ENCODE peak calls at places on chromosome 15, in six cellular contexts. O is choroid plexus epithelial cell, R is progenitor cell of endocrine pancreas, X is heart left ventricle, H is GM13977, W is HFFc6. C is an unnamed sample.
A peak's percentile ranks its signal among the peaks of the same experiment; 100 is the strongest.

GRCh38 chr15:86863226-86863915 is 783.7 kb downstream of the AGBL1 start:
- DNase-seq in O (peak; percentile 62), R (no peak), X (no peak), H (no peak), W (no peak), C (no peak)

GRCh38 chr15:63136742-63137141 is 15.1 kb downstream of the LACTB start:
- DNase-seq in O (peak; percentile 57), R (no peak), X (no peak), H (no peak), W (no peak), C (no peak)

GRCh38 chr15:82655606-82656005 is 8.4 kb upstream of the CPEB1 start:
- DNase-seq in O (no peak), R (no peak), X (no peak), H (no peak), W (no peak), C (no peak)

GRCh38 chr15:63503739-63504246 is 600 bp upstream of the USP3 start:
- DNase-seq in O (peak; percentile 79), R (peak; percentile 21), X (no peak), H (peak; percentile 37), W (peak; percentile 63), C (no peak)

GRCh38 chr15:44340410-44340809 is 51.9 kb downstream of the GOLM2 start:
- DNase-seq in O (peak; percentile 93), R (no peak), X (no peak), H (no peak), W (peak; percentile 87), C (no peak)

GRCh38 chr15:42891569-42891968 is 29.0 kb downstream of the TTBK2 start:
- DNase-seq in O (peak; percentile 15), R (no peak), X (no peak), H (no peak), W (no peak), C (no peak)

GRCh38 chr15:61794881-61795280 is 265.4 kb downstream of the VPS13C start:
- DNase-seq in O (peak; percentile 44), R (no peak), X (no peak), H (no peak), W (no peak), C (no peak)

GRCh38 chr15:90582553-90582952 is 52.8 kb downstream of the CRTC3 start:
- DNase-seq in O (no peak), R (no peak), X (no peak), H (no peak), W (no peak), C (no peak)

GRCh38 chr15:90227336-90227735 is 6.4 kb downstream of the CIB1 start:
- DNase-seq in O (no peak), R (no peak), X (no peak), H (no peak), W (no peak), C (no peak)

GRCh38 chr15:81334768-81335447 is 11.0 kb upstream of the STARD5 start:
- DNase-seq in O (peak; percentile 39), R (no peak), X (no peak), H (no peak), W (no peak), C (no peak)

GRCh38 chr15:33844597-33844996 is 123.7 kb upstream of the CHRM5 start:
- DNase-seq in O (no peak), R (no peak), X (no peak), H (no peak), W (no peak), C (no peak)

GRCh38 chr15:22915866-22916515 is 64.2 kb downstream of the CYFIP1 start:
- DNase-seq in O (no peak), R (no peak), X (no peak), H (no peak), W (no peak), C (no peak)

GRCh38 chr15:73081321-73081958 is 29.2 kb downstream of the NEO1 start:
- DNase-seq in O (peak; percentile 83), R (no peak), X (no peak), H (no peak), W (peak; percentile 36), C (no peak)

GRCh38 chr15:55402707-55403106 is 5.5 kb downstream of the CCPG1 start:
- DNase-seq in O (peak; percentile 50), R (no peak), X (no peak), H (no peak), W (no peak), C (no peak)

GRCh38 chr15:99682455-99682854 is 50.8 kb downstream of the LYSMD4 start:
- DNase-seq in O (peak; percentile 97), R (no peak), X (no peak), H (no peak), W (peak; percentile 70), C (no peak)

GRCh38 chr15:81643773-81644172 is 269.8 kb upstream of the TMC3 start:
- DNase-seq in O (no peak), R (no peak), X (no peak), H (no peak), W (no peak), C (no peak)

GRCh38 chr15:45572627-45573026 is 14.6 kb upstream of the BLOC1S6 start:
- DNase-seq in O (no peak), R (no peak), X (no peak), H (no peak), W (no peak), C (no peak)

DNA sequence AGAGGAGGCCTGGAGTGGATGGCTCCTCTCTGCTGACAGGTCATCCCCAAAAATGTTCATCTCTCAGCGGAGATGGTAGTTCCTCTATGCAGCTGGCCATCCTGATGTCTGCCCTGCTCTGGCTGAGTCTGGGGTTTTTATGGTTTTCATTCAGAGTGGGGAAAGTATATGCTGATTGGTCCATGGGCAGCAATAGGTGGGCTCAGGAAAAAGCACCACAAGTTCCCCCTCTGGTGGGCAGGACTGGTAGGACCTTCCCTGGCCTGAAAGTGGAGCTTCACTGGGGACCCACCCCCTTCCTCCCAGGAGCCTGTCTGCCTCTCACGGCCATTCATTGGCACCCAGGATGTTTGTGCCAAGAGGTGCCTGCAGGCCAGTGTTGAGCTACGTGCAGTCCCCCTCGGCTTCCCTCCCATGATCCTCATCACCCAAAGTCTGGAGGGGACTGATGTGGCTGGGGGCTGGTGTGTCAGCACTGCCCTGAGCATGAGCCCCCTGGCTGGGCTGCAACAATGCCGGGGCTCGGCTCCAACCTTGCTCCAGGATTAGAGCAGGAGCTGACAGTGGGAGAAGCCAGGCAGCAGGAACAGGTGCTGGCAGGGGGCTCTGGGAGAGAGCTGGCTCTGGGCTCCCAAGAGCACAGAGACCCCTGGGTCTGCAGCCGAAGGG is 13.1 kb upstream of the BLOC1S6 start:
- DNase-seq in O (peak; percentile 27), R (peak; percentile 69), X (no peak), H (no peak), W (no peak), C (peak; percentile 56)
- TF ChIP-seq CTCF in O (peak; percentile 45), R (peak; percentile 78), X (peak; percentile 17), H (peak; percentile 27), W (peak; percentile 64), C (peak; percentile 60)

GRCh38 chr15:67063689-67064606 is 1.5 kb upstream of the SMAD3 start:
- DNase-seq in O (peak; percentile 78), R (peak; percentile 20), X (no peak), H (no peak), W (no peak), C (peak; percentile 46)

GRCh38 chr15:67065531-67066005 is at the start of gene SMAD3:
- DNase-seq in O (peak; percentile 97), R (peak; percentile 75), X (peak; percentile 95), H (peak; percentile 92), W (peak; percentile 96), C (peak; percentile 73)

GRCh38 chr15:67062365-67062985 is 2.9 kb upstream of the SMAD3 start:
- DNase-seq in O (no peak), R (no peak), X (no peak), H (no peak), W (no peak), C (no peak)

GRCh38 chr15:67066041-67067021 is 929 bp downstream of the SMAD3 start:
- DNase-seq in O (no peak), R (peak; percentile 22), X (no peak), H (peak; percentile 61), W (no peak), C (peak; percentile 36)

DNA sequence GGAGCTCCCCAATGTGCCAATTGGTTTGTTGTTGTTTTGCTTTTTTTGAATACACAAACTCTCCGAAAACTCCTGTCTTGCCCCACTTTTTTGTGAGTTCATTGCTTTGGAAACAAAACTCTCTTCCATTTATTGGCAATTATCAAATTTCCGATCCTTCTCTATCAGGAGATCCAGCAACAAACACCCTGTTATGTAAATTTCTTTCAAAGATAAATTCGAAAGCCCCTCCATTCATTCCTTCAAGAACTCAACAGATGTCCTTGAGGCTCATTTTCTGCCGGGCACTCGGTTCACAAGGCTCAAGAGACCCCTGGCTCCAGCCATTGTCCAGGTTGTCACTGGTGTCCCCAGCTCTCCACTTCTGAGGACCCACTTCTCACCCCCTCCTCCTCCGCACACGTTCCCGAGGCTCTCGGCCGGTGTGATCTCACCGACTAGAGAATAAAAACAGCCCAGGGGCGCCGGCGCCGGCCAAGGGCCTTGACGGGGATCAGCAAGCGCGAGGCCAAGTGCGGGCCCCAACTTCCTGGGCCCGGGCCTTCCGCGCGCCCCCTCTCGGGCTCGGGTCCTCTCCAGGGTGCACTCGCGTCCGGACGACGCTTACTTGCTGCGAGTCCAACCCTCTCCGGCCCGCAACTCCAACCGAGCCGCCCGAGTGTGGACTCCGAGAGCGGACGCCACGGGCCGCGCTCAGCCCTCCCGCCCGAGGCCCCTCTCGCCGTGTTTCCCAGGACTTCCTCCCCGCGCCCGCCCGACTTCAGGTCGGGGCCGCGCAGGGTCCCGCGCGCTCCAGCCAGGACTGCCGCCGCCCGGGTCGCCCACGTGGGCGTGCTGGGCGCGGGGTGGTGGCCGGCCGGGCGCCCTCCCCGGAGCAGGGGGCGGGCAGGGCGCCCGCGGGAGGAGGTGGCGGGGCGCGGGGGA is 533 bp upstream of the SMAD3 start:
- DNase-seq in O (no peak), R (peak; percentile 56), X (peak; percentile 87), H (peak; percentile 69), W (peak; percentile 37), C (peak; percentile 51)
- TF ChIP-seq CTCF in O (no peak), R (peak; percentile 32), X (no peak), H (peak; percentile 33), W (peak; percentile 48), C (no peak)

GRCh38 chr15:60580068-60580467 is 101.1 kb upstream of the ICE2 start:
- DNase-seq in O (no peak), R (no peak), X (no peak), H (no peak), W (no peak), C (no peak)

GRCh38 chr15:60575995-60576394 is 97.1 kb upstream of the ICE2 start:
- DNase-seq in O (peak; percentile 50), R (no peak), X (no peak), H (no peak), W (peak; percentile 47), C (no peak)

GRCh38 chr15:60573936-60574335 is 95.0 kb upstream of the ICE2 start:
- DNase-seq in O (no peak), R (no peak), X (no peak), H (no peak), W (no peak), C (no peak)

GRCh38 chr15:60574801-60575631 is 96.1 kb upstream of the ICE2 start:
- DNase-seq in O (no peak), R (no peak), X (no peak), H (no peak), W (no peak), C (no peak)

DNA sequence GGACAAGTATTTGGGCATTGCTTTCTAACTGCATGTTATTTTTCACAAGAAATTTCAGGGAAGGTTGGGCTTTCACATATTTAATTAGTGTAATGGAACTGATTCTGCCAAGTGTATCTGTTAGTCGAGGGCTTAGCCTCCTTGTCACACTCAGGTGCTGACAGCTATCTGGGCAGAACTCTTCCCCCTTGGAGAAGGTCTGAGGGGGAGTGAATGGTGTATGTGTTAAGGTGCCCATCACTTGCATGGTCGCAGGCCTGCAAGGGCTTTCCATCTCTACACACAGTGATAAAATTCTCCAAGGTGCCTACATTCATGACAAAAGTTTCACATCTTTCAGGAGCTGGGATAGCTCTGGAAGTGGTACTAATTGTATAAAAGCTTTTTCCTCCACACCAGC is 97.6 kb upstream of the ICE2 start:
- DNase-seq in O (no peak), R (no peak), X (no peak), H (no peak), W (no peak), C (no peak)
- TF ChIP-seq CTCF in O (no peak), R (no peak), X (no peak), H (no peak), W (no peak), C (no peak)

GRCh38 chr15:45378149-45378912 is at the start of gene GATM:
- DNase-seq in O (peak; percentile 69), R (peak; percentile 67), X (peak; percentile 90), H (peak; percentile 91), W (peak; percentile 78), C (peak; percentile 85)
- TF ChIP-seq CTCF in O (peak; percentile 54), R (peak; percentile 61), X (peak; percentile 54), H (no peak), W (peak; percentile 64), C (peak; percentile 43)

C was measured in glutamatergic neuron.